ENCODE peak calls at places on chromosomes 2 and 18, in eight cellular contexts. S is PC-9, L is neuronal stem cell, Q is HepG2, F is fibroblast of lung, M is IMR-90, W is mesendoderm, H is Karpas-422. R is an unnamed sample.

GRCh38 chr18:45437399-45437798 is 177.9 kb upstream of the SLC14A2 start:
- DNase-seq in S (no peak), L (no peak), Q (no peak), F (no peak), M (no peak), W (no peak), H (no peak), R (no peak)

GRCh38 chr2:217026570-217026969 is 166.7 kb upstream of the TNP1 start:
- DNase-seq in S (no peak), L (no peak), Q (no peak), F (no peak), M (no peak), W (no peak), H (no peak), R (no peak)

GRCh38 chr2:12717191-12717987 is 653 bp downstream of the TRIB2 start:
- DNase-seq in S (peak; percentile 82), L (peak; percentile 70), Q (no peak), F (peak; percentile 64), M (peak; percentile 61), W (peak; percentile 86), H (peak; percentile 84), R (no peak)

GRCh38 chr2:70886541-70886987 is 49.1 kb upstream of the ATP6V1B1 start:
- DNase-seq in S (no peak), L (no peak), Q (no peak), F (no peak), M (no peak), W (no peak), H (no peak), R (no peak)

GRCh38 chr18:23828426-23828825 is 139.2 kb downstream of the LAMA3 start:
- DNase-seq in S (peak; percentile 86), L (no peak), Q (peak; percentile 23), F (peak; percentile 77), M (peak; percentile 68), W (peak; percentile 72), H (no peak), R (no peak)

GRCh38 chr2:71453404-71454220 is at the start of gene DYSF:
- DNase-seq in S (peak; percentile 69), L (peak; percentile 59), Q (no peak), F (peak; percentile 48), M (peak; percentile 17), W (peak; percentile 87), H (no peak), R (no peak)

GRCh38 chr2:169478339-169478738 is 955 bp upstream of the BBS5 start:
- DNase-seq in S (no peak), L (no peak), Q (peak; percentile 28), F (peak; percentile 47), M (peak; percentile 58), W (peak; percentile 7), H (no peak), R (no peak)

GRCh38 chr2:98461650-98462049 is 17.0 kb downstream of the INPP4A start:
- DNase-seq in S (no peak), L (no peak), Q (no peak), F (no peak), M (no peak), W (no peak), H (no peak), R (no peak)

GRCh38 chr2:163919717-163920116 is 183.9 kb upstream of the FIGN start:
- DNase-seq in S (no peak), L (no peak), Q (no peak), F (no peak), M (no peak), W (no peak), H (no peak), R (no peak)

GRCh38 chr2:68362069-68362468 is 3.0 kb upstream of the PLEK start:
- DNase-seq in S (peak; percentile 59), L (peak; percentile 40), Q (peak; percentile 66), F (peak; percentile 31), M (peak; percentile 50), W (peak; percentile 79), H (peak; percentile 97), R (peak; percentile 33)

GRCh38 chr2:37891846-37892435 is 33.1 kb upstream of the RMDN2 start:
- DNase-seq in S (no peak), L (no peak), Q (no peak), F (no peak), M (no peak), W (no peak), H (no peak), R (no peak)

GRCh38 chr2:224865016-224865415 is 148.9 kb upstream of the CCDC195 start:
- DNase-seq in S (no peak), L (no peak), Q (no peak), F (no peak), M (no peak), W (no peak), H (no peak), R (no peak)

GRCh38 chr2:23055251-23055650 is 329.7 kb upstream of the KLHL29 start:
- DNase-seq in S (no peak), L (no peak), Q (no peak), F (no peak), M (no peak), W (no peak), H (no peak), R (no peak)

GRCh38 chr2:31420936-31421335 is 6.4 kb upstream of the XDH start:
- DNase-seq in S (no peak), L (no peak), Q (no peak), F (peak; percentile 50), M (no peak), W (no peak), H (no peak), R (no peak)

GRCh38 chr18:14922965-14923565 is 175.1 kb downstream of the ANKRD30B start:
- DNase-seq in S (no peak), L (no peak), Q (no peak), F (no peak), M (no peak), W (no peak), H (no peak), R (no peak)

GRCh38 chr18:77393519-77393918 is 143.9 kb downstream of the GALR1 start:
- DNase-seq in S (no peak), L (no peak), Q (no peak), F (no peak), M (no peak), W (no peak), H (no peak), R (no peak)
- H3K27ac ChIP-seq in S (no peak overlapping the region), L (no peak overlapping the region), Q (no peak overlapping the region), F (no peak overlapping the region), M (no peak overlapping the region), W (no peak overlapping the region), H (no peak overlapping the region), R (no peak overlapping the region)

GRCh38 chr2:60858897-60859311 is 22.5 kb upstream of the REL start:
- DNase-seq in S (peak; percentile 72), L (no peak), Q (peak; percentile 25), F (no peak), M (no peak), W (no peak), H (no peak), R (no peak)
- H3K4me2 ChIP-seq in S (peak overlapping the region; percentile 23), L (no peak overlapping the region), Q (peak overlapping the region; percentile 33), F (no peak overlapping the region), M (no peak overlapping the region), W (no peak overlapping the region), H (no peak overlapping the region), R (no peak overlapping the region)

GRCh38 chr18:12011962-12012549 is 30.7 kb downstream of the IMPA2 start:
- DNase-seq in S (no peak), L (no peak), Q (no peak), F (peak; percentile 26), M (peak; percentile 58), W (no peak), H (no peak), R (no peak)
- H3K27ac ChIP-seq in S (no peak overlapping the region), L (no peak overlapping the region), Q (no peak overlapping the region), F (no peak overlapping the region), M (no peak overlapping the region), W (no peak overlapping the region), H (no peak overlapping the region), R (no peak overlapping the region)

DNA sequence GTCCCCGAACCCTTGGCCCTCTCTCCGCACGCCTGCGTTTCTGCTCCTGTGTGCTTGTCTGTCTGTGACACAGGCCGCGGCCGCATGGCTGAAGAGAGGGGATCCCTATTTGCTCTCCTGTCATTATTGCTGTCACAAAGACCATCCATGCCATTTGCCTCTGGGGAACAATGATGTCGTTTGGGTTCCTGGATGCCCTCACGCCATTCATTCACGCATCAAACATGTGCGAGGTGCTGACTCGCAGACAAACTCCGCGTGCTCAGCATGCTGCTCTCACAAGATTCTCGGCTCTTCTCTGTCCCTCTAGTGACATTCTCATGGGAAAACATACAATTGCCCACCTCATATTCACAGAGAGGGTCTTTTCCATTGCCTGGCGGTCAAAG is 67.8 kb downstream of the ASB1 start:
- DNase-seq in S (no peak), L (no peak), Q (no peak), F (no peak), M (no peak), W (no peak), H (no peak), R (no peak)
- H3K4me2 ChIP-seq in S (no peak overlapping the region), L (no peak overlapping the region), Q (no peak overlapping the region), F (no peak overlapping the region), M (no peak overlapping the region), W (no peak overlapping the region), H (no peak overlapping the region), R (no peak overlapping the region)